ENCODE peak calls at places on chromosomes 13 and 19, in seven cellular contexts. One of them, this sample, is unnamed.

GRCh38 chr13:44679602-44680001 is 103.5 kb upstream of the TSC22D1 start:
- DNase-seq in cardiac muscle cell: no peak
- DNase-seq in Daoy: no peak
- DNase-seq in T follicular helper cell: no peak
- DNase-seq in left lung: no peak
- DNase-seq in anterior cingulate cortex: no peak
- DNase-seq in hepatic stellate cell: peak
- DNase-seq in this sample: no peak

GRCh38 chr13:40666905-40667621 is 622 bp upstream of the FOXO1 start:
- DNase-seq in cardiac muscle cell: no peak
- DNase-seq in Daoy: peak
- DNase-seq in T follicular helper cell: no peak
- DNase-seq in left lung: peak
- DNase-seq in anterior cingulate cortex: no peak
- DNase-seq in hepatic stellate cell: peak
- DNase-seq in this sample: no peak

GRCh38 chr13:106118050-106118449 is 417.4 kb downstream of the EFNB2 start:
- DNase-seq in cardiac muscle cell: peak
- DNase-seq in Daoy: no peak
- DNase-seq in T follicular helper cell: no peak
- DNase-seq in left lung: no peak
- DNase-seq in anterior cingulate cortex: no peak
- DNase-seq in hepatic stellate cell: no peak
- DNase-seq in this sample: no peak

GRCh38 chr13:109712187-109712601 is 74.2 kb downstream of the IRS2 start:
- DNase-seq in cardiac muscle cell: no peak
- DNase-seq in Daoy: no peak
- DNase-seq in T follicular helper cell: no peak
- DNase-seq in left lung: no peak
- DNase-seq in anterior cingulate cortex: no peak
- DNase-seq in hepatic stellate cell: no peak
- DNase-seq in this sample: no peak

GRCh38 chr13:93927431-93927830 is 552.1 kb downstream of the DCT start:
- DNase-seq in cardiac muscle cell: peak
- DNase-seq in Daoy: no peak
- DNase-seq in T follicular helper cell: no peak
- DNase-seq in left lung: no peak
- DNase-seq in anterior cingulate cortex: no peak
- DNase-seq in hepatic stellate cell: no peak
- DNase-seq in this sample: no peak

GRCh38 chr19:48822514-48822913 is 11.7 kb upstream of the BCAT2 start:
- DNase-seq in cardiac muscle cell: no peak
- DNase-seq in Daoy: no peak
- DNase-seq in T follicular helper cell: no peak
- DNase-seq in left lung: no peak
- DNase-seq in anterior cingulate cortex: no peak
- DNase-seq in hepatic stellate cell: no peak
- DNase-seq in this sample: no peak

GRCh38 chr19:5186293-5187050 is 154.1 kb downstream of the PTPRS start:
- DNase-seq in cardiac muscle cell: peak
- DNase-seq in Daoy: peak
- DNase-seq in T follicular helper cell: no peak
- DNase-seq in left lung: no peak
- DNase-seq in anterior cingulate cortex: no peak
- DNase-seq in hepatic stellate cell: peak
- DNase-seq in this sample: no peak

GRCh38 chr19:19523177-19523576 is 5.5 kb upstream of the YJEFN3 start:
- DNase-seq in cardiac muscle cell: no peak
- DNase-seq in Daoy: no peak
- DNase-seq in T follicular helper cell: no peak
- DNase-seq in left lung: no peak
- DNase-seq in anterior cingulate cortex: no peak
- DNase-seq in hepatic stellate cell: no peak
- DNase-seq in this sample: no peak

GRCh38 chr19:11446652-11447301 is 11.3 kb downstream of the PRKCSH start:
- DNase-seq in cardiac muscle cell: peak
- DNase-seq in Daoy: peak
- DNase-seq in T follicular helper cell: peak
- DNase-seq in left lung: no peak
- DNase-seq in anterior cingulate cortex: peak
- DNase-seq in hepatic stellate cell: peak
- DNase-seq in this sample: peak

GRCh38 chr13:27820524-27821482 is 28.5 kb downstream of the GSX1 start:
- DNase-seq in cardiac muscle cell: no peak
- DNase-seq in Daoy: no peak
- DNase-seq in T follicular helper cell: no peak
- DNase-seq in left lung: no peak
- DNase-seq in anterior cingulate cortex: no peak
- DNase-seq in hepatic stellate cell: no peak
- DNase-seq in this sample: no peak

GRCh38 chr19:12721656-12722565 is 1.8 kb downstream of the TNPO2 start:
- DNase-seq in cardiac muscle cell: peak
- DNase-seq in Daoy: peak
- DNase-seq in T follicular helper cell: peak
- DNase-seq in left lung: peak
- DNase-seq in anterior cingulate cortex: peak
- DNase-seq in hepatic stellate cell: peak
- DNase-seq in this sample: peak

GRCh38 chr13:95924389-95924994 is 128.7 kb downstream of the UGGT2 start:
- DNase-seq in cardiac muscle cell: peak
- DNase-seq in Daoy: peak
- DNase-seq in T follicular helper cell: no peak
- DNase-seq in left lung: no peak
- DNase-seq in anterior cingulate cortex: no peak
- DNase-seq in hepatic stellate cell: peak
- DNase-seq in this sample: peak

GRCh38 chr19:18478545-18479311 is 40.8 kb upstream of the ISYNA1 start:
- DNase-seq in cardiac muscle cell: peak
- DNase-seq in Daoy: peak
- DNase-seq in T follicular helper cell: no peak
- DNase-seq in left lung: peak
- DNase-seq in anterior cingulate cortex: no peak
- DNase-seq in hepatic stellate cell: peak
- DNase-seq in this sample: no peak

This sample was measured in erythroblast.